ENCODE peak calls at places on chromosomes 7 and 10, in four cellular contexts. H is GM23338, Y is WERI-Rb-1, N is lung. I is an unnamed sample.

GRCh38 chr7:16975712-16976111 is 93.9 kb upstream of the AGR3 start:
- DNase-seq in H (no peak), Y (no peak), N (no peak), I (no peak)

GRCh38 chr7:57685418-57685817 is 235.4 kb downstream of the ZNF716 start:
- DNase-seq in H (no peak), Y (no peak), N (no peak), I (no peak)

GRCh38 chr7:105473163-105473562 is 48.9 kb downstream of the PUS7 start:
- DNase-seq in H (peak; percentile 13), Y (no peak), N (no peak), I (no peak)

GRCh38 chr10:51585742-51586141 is 113.7 kb downstream of the CSTF2T start:
- DNase-seq in H (no peak), Y (no peak), N (no peak), I (no peak)

GRCh38 chr10:90179696-90180407 is 478.5 kb downstream of the KIF20B start:
- DNase-seq in H (no peak), Y (no peak), N (no peak), I (no peak)

GRCh38 chr10:13349776-13350274 is 1.7 kb upstream of the SEPHS1 start:
- DNase-seq in H (peak; percentile 97), Y (peak; percentile 45), N (peak; percentile 46), I (peak; percentile 72)

GRCh38 chr7:44067064-44067951 is 1.9 kb upstream of the PGAM2 start:
- DNase-seq in H (no peak), Y (no peak), N (no peak), I (no peak)

GRCh38 chr10:80739963-80740715 is 202.4 kb downstream of the SH2D4B start:
- DNase-seq in H (peak; percentile 67), Y (no peak), N (no peak), I (no peak)

GRCh38 chr7:13945670-13946069 is 43.8 kb downstream of the ETV1 start:
- DNase-seq in H (no peak), Y (no peak), N (peak; percentile 40), I (no peak)

GRCh38 chr7:139416405-139416804 is 56.7 kb downstream of the LUC7L2 start:
- DNase-seq in H (no peak), Y (no peak), N (no peak), I (no peak)
- H3K36me3 ChIP-seq in H (peaks cover 40% of the 10 kb centered on the region), Y (peaks cover 88% of the 10 kb centered on the region), N (peaks cover 22% of the 10 kb centered on the region), I (peaks cover 22% of the 10 kb centered on the region)

DNA sequence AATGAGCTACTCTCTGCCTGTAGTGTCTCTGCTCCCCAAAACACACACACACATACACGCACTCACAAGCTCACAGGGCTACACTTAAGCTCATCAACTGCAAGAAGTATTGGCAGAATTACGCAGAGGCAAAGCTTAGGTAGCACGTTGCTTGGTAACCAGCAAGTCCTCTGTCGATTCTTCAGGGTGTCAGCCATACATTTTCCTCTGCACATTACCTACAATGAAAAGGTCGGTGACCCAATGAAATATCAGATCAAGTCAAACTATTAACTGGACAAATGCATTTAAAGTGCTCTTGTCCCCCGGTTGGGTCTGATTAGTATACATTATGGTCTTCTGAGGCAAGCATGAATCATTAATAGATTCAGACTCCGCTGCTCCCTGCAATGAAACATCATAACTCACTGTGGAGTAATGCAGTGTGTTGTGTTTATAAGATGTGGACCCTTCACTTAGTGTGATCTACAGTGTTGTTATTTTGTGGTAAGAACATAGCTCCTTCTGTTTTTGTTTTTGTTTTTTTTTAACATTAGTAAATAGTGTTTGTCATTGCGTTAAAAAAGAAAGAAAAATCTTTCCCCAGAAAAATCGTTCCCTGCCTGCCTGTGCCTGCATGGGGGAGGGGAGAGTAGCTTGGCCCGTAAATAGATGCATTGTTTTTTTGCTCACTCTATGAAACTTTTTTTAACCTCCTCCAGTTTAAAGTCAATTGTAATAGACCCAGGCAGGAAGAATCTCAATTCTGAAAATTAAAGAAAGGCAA is 325.5 kb downstream of the SFMBT2 start:
- DNase-seq in H (no peak), Y (no peak), N (no peak), I (no peak)
- H3K27ac ChIP-seq in H (no peak overlapping the region), Y (no peak overlapping the region), N (no peak overlapping the region), I (peak overlapping the region; percentile 18)

DNA sequence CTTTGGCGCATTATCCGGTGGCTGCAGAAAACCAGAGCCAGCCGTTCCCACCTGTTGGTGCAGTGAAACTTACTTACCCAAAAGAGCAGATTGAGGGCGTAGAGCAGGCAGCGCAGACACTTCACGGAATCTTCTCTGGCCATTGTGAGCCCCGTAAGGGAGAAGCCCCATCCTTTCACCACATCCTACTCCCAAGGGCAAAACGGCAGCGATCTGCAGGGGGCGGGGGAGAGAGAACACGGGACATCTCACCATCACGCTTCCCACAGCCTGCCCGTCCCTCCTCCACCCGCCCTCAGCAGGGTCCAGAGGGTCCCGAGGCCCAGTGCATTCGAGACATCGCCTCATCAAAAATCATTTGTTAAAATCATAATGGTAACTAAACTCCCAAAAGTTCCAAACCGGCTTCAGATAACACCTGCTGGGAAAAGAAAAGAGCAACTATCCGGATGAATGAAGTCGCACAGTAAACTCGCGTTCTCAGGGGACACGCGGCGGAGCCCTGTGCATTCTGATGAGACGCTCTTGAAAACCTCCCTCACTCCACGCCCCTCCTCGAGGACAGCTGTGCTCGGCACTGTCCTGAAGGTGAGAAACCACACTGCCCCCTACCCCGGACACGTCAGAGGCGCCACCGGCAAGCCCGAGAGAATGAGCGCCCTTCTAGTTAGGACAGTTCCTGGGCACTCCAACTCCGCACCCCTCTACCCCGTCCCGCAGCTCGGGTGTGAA is 1.2 kb downstream of the TSPAN12 start:
- DNase-seq in H (peak; percentile 81), Y (peak; percentile 74), N (peak; percentile 37), I (peak; percentile 40)
- H3K4me3 ChIP-seq in H (peak overlapping the region; percentile 63), Y (peak overlapping the region; percentile 84), N (peak overlapping the region; percentile 45), I (peak overlapping the region; percentile 85)

GRCh38 chr7:6259257-6259656 is 13.2 kb downstream of the CYTH3 start:
- DNase-seq in H (no peak), Y (no peak), N (no peak), I (no peak)

GRCh38 chr7:6261699-6262098 is 10.7 kb downstream of the CYTH3 start:
- DNase-seq in H (no peak), Y (no peak), N (no peak), I (no peak)

GRCh38 chr7:6258440-6259182 is 13.8 kb downstream of the CYTH3 start:
- DNase-seq in H (no peak), Y (no peak), N (no peak), I (no peak)

GRCh38 chr7:6260291-6261183 is 11.9 kb downstream of the CYTH3 start:
- DNase-seq in H (no peak), Y (no peak), N (no peak), I (no peak)

DNA sequence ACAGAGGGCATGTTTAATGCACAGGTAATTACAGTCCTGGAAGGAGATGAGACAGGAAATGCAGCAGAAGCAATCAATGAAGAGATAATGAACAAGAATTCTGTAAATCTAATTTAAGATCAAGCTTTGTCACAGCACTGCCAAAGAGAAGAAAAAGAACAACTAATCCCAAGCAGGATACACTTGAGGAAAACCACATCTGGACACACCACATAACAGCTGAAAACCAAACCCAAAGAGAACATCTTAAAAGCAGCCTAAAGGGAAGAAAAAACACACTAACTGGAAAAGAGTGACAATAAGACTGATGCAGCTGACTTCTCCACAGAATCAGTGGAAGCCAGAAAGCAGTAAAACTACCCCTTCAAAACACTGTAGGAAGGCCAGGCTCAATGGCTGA is 10.2 kb downstream of the CYTH3 start:
- DNase-seq in H (no peak), Y (no peak), N (no peak), I (no peak)
- H3K36me3 ChIP-seq in H (no peaks in the 10 kb centered on the region), Y (no peaks in the 10 kb centered on the region), N (no peaks in the 10 kb centered on the region), I (no peaks in the 10 kb centered on the region)

GRCh38 chr10:73534857-73535256 is 39.0 kb upstream of the PPP3CB start:
- DNase-seq in H (no peak), Y (no peak), N (no peak), I (no peak)

DNA sequence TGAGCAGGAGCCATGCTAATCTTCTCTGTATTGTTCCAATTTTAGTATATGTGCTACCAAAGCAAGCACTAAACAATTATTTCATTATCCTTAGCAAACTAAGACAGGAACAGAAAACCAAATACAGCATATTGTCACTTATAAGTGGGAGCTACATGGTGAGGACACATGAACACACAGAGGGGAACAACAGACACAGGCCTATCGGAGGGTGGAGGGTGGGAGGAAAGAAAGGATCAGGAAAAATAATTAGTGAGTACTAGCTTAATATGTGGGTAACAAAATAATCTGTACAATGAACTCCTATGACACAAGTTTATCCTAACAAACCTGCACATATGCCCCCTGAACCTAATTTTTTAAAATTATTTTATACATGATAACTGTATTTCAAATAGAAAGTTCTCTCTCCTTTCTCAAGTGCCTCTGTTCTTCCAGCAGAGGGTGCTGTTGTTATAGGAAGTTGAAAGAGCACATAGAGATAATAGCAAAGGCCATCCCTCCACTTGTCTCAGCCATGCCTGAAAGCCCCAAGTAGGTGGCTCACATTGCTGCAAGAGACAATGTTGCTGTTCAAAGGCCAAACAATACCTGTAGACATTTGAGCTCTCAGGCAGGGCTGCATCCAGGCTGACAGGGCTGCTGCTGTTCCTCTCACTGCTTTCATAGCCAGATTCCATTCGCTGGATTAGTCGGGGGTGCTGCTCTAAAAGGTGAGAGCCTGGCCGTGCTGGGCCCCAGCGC is 33.4 kb upstream of the PPP3CB start:
- DNase-seq in H (peak; percentile 95), Y (peak; percentile 50), N (peak; percentile 51), I (peak; percentile 86)
- H3K27ac ChIP-seq in H (peak overlapping the region; percentile 4), Y (no peak overlapping the region), N (no peak overlapping the region), I (no peak overlapping the region)